ENCODE peak calls at places on chromosome 13, in nine cellular contexts. F, M, Y, Z, Q, A, I, V and T are unnamed samples.

GRCh38 chr13:86020350-86021002 is 221.3 kb upstream of the SLITRK6 start:
- DNase-seq in F (peak), M (no peak), Y (no peak), Z (no peak), Q (peak), A (peak), I (peak), V (no peak), T (no peak)

GRCh38 chr13:38755792-38756191 is 68.9 kb downstream of the FREM2 start:
- DNase-seq in F (no peak), M (no peak), Y (no peak), Z (peak), Q (no peak), A (no peak), I (no peak), V (no peak), T (no peak)

GRCh38 chr13:94660695-94661324 is 51.5 kb downstream of the SOX21 start:
- DNase-seq in F (no peak), M (no peak), Y (no peak), Z (no peak), Q (no peak), A (peak), I (no peak), V (no peak), T (no peak)

GRCh38 chr13:77692746-77693448 is 4.6 kb upstream of the SLAIN1 start:
- DNase-seq in F (no peak), M (no peak), Y (no peak), Z (no peak), Q (no peak), A (no peak), I (peak), V (no peak), T (no peak)

GRCh38 chr13:32142956-32143375 is 111.4 kb downstream of the FRY start:
- DNase-seq in F (peak), M (no peak), Y (no peak), Z (no peak), Q (no peak), A (peak), I (no peak), V (no peak), T (no peak)

GRCh38 chr13:108494991-108495661 is 134.3 kb upstream of the MYO16 start:
- DNase-seq in F (no peak), M (no peak), Y (no peak), Z (no peak), Q (no peak), A (no peak), I (no peak), V (no peak), T (peak)

GRCh38 chr13:96090240-96091101 is 564 bp downstream of the HS6ST3 start:
- DNase-seq in F (no peak), M (no peak), Y (no peak), Z (peak), Q (peak), A (no peak), I (no peak), V (no peak), T (peak)

GRCh38 chr13:113647351-113648217 is 10.4 kb downstream of the ATP4B start:
- DNase-seq in F (no peak), M (peak), Y (no peak), Z (peak), Q (no peak), A (no peak), I (no peak), V (peak), T (no peak)

GRCh38 chr13:43360196-43360595 is 336.8 kb downstream of the DNAJC15 start:
- DNase-seq in F (no peak), M (no peak), Y (no peak), Z (no peak), Q (no peak), A (no peak), I (no peak), V (no peak), T (no peak)

GRCh38 chr13:110963554-110963970 is 48.7 kb upstream of the ANKRD10 start:
- DNase-seq in F (no peak), M (no peak), Y (no peak), Z (no peak), Q (no peak), A (no peak), I (no peak), V (no peak), T (no peak)

GRCh38 chr13:40200273-40200978 is 466.0 kb downstream of the FOXO1 start:
- DNase-seq in F (no peak), M (no peak), Y (no peak), Z (no peak), Q (no peak), A (no peak), I (no peak), V (no peak), T (no peak)

GRCh38 chr13:113638806-113639205 is 19.2 kb downstream of the ATP4B start:
- DNase-seq in F (no peak), M (no peak), Y (no peak), Z (no peak), Q (no peak), A (no peak), I (no peak), V (no peak), T (no peak)

GRCh38 chr13:27810009-27810408 is 17.7 kb downstream of the GSX1 start:
- DNase-seq in F (no peak), M (no peak), Y (no peak), Z (no peak), Q (no peak), A (no peak), I (no peak), V (no peak), T (no peak)

GRCh38 chr13:41905600-41906254 is 55.2 kb downstream of the VWA8 start:
- DNase-seq in F (no peak), M (no peak), Y (no peak), Z (no peak), Q (peak), A (peak), I (peak), V (no peak), T (no peak)

GRCh38 chr13:66623129-66623528 is 607.0 kb downstream of the PCDH9 start:
- DNase-seq in F (no peak), M (no peak), Y (no peak), Z (no peak), Q (no peak), A (no peak), I (no peak), V (no peak), T (no peak)

GRCh38 chr13:27578121-27579030 is 42.0 kb downstream of the LNX2 start:
- DNase-seq in F (peak), M (no peak), Y (no peak), Z (no peak), Q (no peak), A (peak), I (peak), V (no peak), T (no peak)

GRCh38 chr13:88925954-88926353 is 1254.8 kb downstream of the SLITRK5 start:
- DNase-seq in F (no peak), M (no peak), Y (no peak), Z (no peak), Q (no peak), A (no peak), I (no peak), V (no peak), T (no peak)

GRCh38 chr13:102983496-102983895 is 82.7 kb downstream of the SLC10A2 start:
- DNase-seq in F (peak), M (no peak), Y (no peak), Z (no peak), Q (no peak), A (no peak), I (no peak), V (no peak), T (no peak)

GRCh38 chr13:26589754-26590153 is 32.3 kb downstream of the WASF3 start:
- DNase-seq in F (peak), M (no peak), Y (no peak), Z (peak), Q (no peak), A (peak), I (no peak), V (no peak), T (no peak)